ENCODE peak calls at places on chromosomes 11 and 22, in nine cellular contexts. B, Z, Q, F, H, A, J, T and X are unnamed samples.
A peak's percentile ranks its signal among the peaks of the same experiment; 100 is the strongest.

GRCh38 chr11:76455931-76456330 is 11.1 kb downstream of the EMSY start:
- DNase-seq in T (no peak), A (no peak), H (no peak), F (no peak), Q (no peak), J (no peak), Z (no peak), B (no peak), X (no peak)

GRCh38 chr11:129896062-129896461 is 684 bp upstream of the NFRKB start:
- DNase-seq in A (no peak), T (no peak), H (no peak), J (no peak), Q (no peak), Z (no peak), F (peak; percentile 8), B (no peak), X (no peak)

GRCh38 chr11:20599424-20600346 is at the start of gene SLC6A5:
- DNase-seq in B (peak; percentile 69), A (no peak), T (no peak), Z (no peak), F (peak; percentile 24), Q (no peak), H (no peak), J (no peak), X (no peak)

GRCh38 chr11:6911946-6912345 is 8.9 kb upstream of the OR2D3 start:
- DNase-seq in F (no peak), Q (no peak), B (no peak), A (no peak), J (no peak), Z (no peak), H (no peak), T (peak; percentile 14), X (no peak)

GRCh38 chr11:32571039-32571438 is 12.6 kb upstream of the EIF3M start:
- DNase-seq in F (no peak), Z (no peak), J (no peak), A (no peak), B (no peak), Q (no peak), T (no peak), H (no peak), X (no peak)

GRCh38 chr11:115527534-115528125 is 23.4 kb upstream of the CADM1 start:
- DNase-seq in T (no peak), A (no peak), J (no peak), F (no peak), H (no peak), Z (no peak), B (no peak), Q (no peak), X (no peak)

GRCh38 chr22:47351836-47352579 is 589.6 kb downstream of the TBC1D22A start:
- DNase-seq in Z (no peak), H (no peak), T (no peak), B (no peak), A (no peak), J (peak; percentile 5), Q (no peak), F (no peak), X (no peak)

GRCh38 chr11:77602385-77603105 is 12.8 kb downstream of the AQP11 start:
- DNase-seq in Z (no peak), Q (no peak), H (no peak), B (no peak), F (peak; percentile 42), T (peak; percentile 93), J (no peak), A (no peak), X (peak; percentile 59)

GRCh38 chr11:1772270-1773130 is 8.8 kb upstream of the CTSD start:
- DNase-seq in F (peak; percentile 95), T (peak; percentile 89), B (peak; percentile 85), Q (peak; percentile 87), H (peak; percentile 63), A (peak; percentile 49), Z (peak; percentile 54), J (no peak), X (no peak)

GRCh38 chr11:129317564-129317963 is 58.1 kb upstream of the BARX2 start:
- DNase-seq in Q (no peak), H (no peak), Z (no peak), A (no peak), J (no peak), B (no peak), T (no peak), F (no peak), X (no peak)

GRCh38 chr11:67071420-67072284 is 15.0 kb downstream of the RHOD start:
- DNase-seq in H (no peak), B (peak; percentile 90), Q (no peak), F (peak; percentile 94), T (peak; percentile 32), Z (peak; percentile 64), J (no peak), A (no peak), X (no peak)
- H3K4me3 ChIP-seq in H (no peak overlapping the region), B (peak overlapping the region; percentile 37), Q (no peak overlapping the region), F (peak overlapping the region; percentile 47), T (peak overlapping the region; percentile 33), Z (peak overlapping the region; percentile 19), J (no peak overlapping the region), A (no peak overlapping the region), X (no peak overlapping the region)

DNA sequence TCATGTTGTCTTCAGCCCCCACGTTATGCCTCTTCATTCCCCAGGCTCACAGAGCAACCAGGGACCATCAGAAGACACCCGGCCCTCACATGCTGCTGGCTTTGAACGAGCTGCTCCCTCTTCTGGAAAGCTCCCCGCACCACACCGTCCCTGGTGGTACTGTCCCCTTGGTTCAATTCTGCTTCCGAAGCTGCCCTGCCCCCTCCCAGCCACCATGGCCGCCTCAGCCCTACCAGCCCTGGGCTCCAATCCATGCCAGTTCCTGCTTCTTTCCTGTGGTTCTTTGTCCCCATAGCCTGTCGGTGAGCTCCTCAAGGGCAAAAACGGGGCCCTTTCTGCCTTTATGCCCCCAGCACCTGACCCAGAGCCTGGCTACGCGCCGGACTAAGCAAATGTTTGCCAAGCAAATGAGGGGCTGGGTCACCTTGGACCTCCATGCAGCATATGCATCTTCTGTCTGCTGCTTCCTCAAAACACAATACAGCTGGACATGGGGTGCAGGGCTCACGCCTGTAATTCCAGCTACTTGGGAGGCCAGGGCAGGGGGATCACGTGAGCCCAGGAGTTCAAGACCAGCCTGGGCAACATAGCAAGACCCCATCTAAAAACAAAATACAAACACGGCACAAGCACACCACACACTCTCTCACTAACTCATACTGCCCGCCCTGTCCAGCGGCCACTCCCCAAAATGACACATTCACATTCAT is 21.3 kb downstream of the TNKS1BP1 start:
- DNase-seq in F (no peak), B (no peak), J (no peak), Z (no peak), T (no peak), H (no peak), Q (no peak), A (no peak), X (no peak)
- TF ChIP-seq CTCF in F (no peak), B (no peak), J (no peak), Z (no peak), T (no peak), H (no peak), Q (no peak), A (no peak), X (no peak)

GRCh38 chr11:40289370-40289769 is 1170.1 kb downstream of the LRRC4C start:
- DNase-seq in F (no peak), A (no peak), Z (no peak), T (no peak), H (no peak), B (no peak), Q (no peak), J (no peak), X (no peak)
- H3K4me3 ChIP-seq in F (no peak overlapping the region), A (no peak overlapping the region), Z (peak overlapping the region; percentile 75), T (peak overlapping the region; percentile 20), H (no peak overlapping the region), B (no peak overlapping the region), Q (no peak overlapping the region), J (no peak overlapping the region), X (no peak overlapping the region)

GRCh38 chr22:41092023-41092817 is at the start of gene EP300:
- DNase-seq in B (peak; percentile 94), T (peak; percentile 56), Q (no peak), A (peak; percentile 87), F (peak; percentile 73), J (peak; percentile 88), Z (peak; percentile 71), H (peak; percentile 91), X (peak; percentile 19)
- TF ChIP-seq CTCF in B (peak; percentile 36), T (no peak), Q (no peak), A (peak; percentile 52), F (no peak), J (no peak), Z (no peak), H (no peak), X (peak; percentile 57)

GRCh38 chr11:45354976-45355705 is 69.0 kb upstream of the SYT13 start:
- DNase-seq in Q (no peak), F (peak; percentile 48), T (peak; percentile 55), H (peak; percentile 94), B (peak; percentile 89), J (peak; percentile 70), A (peak; percentile 87), Z (peak; percentile 85), X (no peak)
- H3K4me3 ChIP-seq in Q (no peak overlapping the region), F (peak overlapping the region; percentile 50), T (peak overlapping the region; percentile 62), H (peak overlapping the region; percentile 61), B (peak overlapping the region; percentile 57), J (peak overlapping the region; percentile 19), A (peak overlapping the region; percentile 67), Z (peak overlapping the region; percentile 82), X (peak overlapping the region; percentile 55)

DNA sequence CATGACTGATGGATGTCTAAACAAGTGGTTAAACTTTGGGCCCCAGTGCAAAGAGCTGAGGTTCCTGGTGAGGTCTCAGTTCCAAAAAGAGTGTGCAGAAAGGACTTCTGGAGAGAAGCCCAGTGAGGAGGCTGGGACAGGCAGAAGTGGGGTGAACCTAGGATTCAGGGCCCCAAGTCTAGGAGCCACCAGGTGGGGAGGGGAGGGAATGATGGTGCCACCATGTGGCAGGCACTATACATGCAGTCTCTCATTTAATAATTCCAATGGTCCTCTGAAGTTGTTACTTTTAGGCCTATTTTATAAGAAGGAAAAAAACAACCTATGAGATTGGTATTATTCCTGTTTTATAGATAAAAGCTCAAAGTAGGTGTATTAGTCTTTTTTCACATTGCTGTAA is 102.0 kb downstream of the INSC start:
- DNase-seq in T (no peak), J (no peak), A (no peak), B (no peak), H (no peak), Z (no peak), F (no peak), Q (no peak), X (no peak)
- TF ChIP-seq CTCF in T (no peak), J (no peak), A (no peak), B (no peak), H (no peak), Z (peak; percentile 16), F (peak; percentile 28), Q (peak; percentile 70), X (peak; percentile 36)

GRCh38 chr22:37760152-37760551 is 47.6 kb upstream of the GCAT start:
- DNase-seq in B (no peak), H (no peak), J (no peak), T (no peak), Q (no peak), A (no peak), F (no peak), Z (no peak), X (no peak)
- H3K4me3 ChIP-seq in B (no peak overlapping the region), H (no peak overlapping the region), J (no peak overlapping the region), T (no peak overlapping the region), Q (no peak overlapping the region), A (no peak overlapping the region), F (no peak overlapping the region), Z (no peak overlapping the region), X (no peak overlapping the region)